ENCODE peak calls at places on chromosomes 4 and X, in ten cellular contexts. X, Z, E, J, Q, S, Y, I, P and H are unnamed samples.

GRCh38 chrX:124098089-124098488 is 136.6 kb downstream of the STAG2 start:
- DNase-seq in E (peak; percentile 51), Y (no peak), J (peak; percentile 39), S (peak; percentile 49), Q (no peak), P (no peak), I (peak; percentile 53), Z (no peak), X (no peak), H (no peak)

GRCh38 chr4:158999849-159000248 is 103.0 kb upstream of the RAPGEF2 start:
- DNase-seq in Y (no peak), P (no peak), J (no peak), Z (no peak), E (no peak), I (no peak), X (no peak), Q (no peak), S (no peak), H (no peak)

GRCh38 chr4:47031011-47031678 is at the start of gene GABRB1:
- DNase-seq in I (peak; percentile 55), J (peak; percentile 81), X (no peak), P (no peak), S (peak; percentile 78), Z (no peak), Y (no peak), Q (peak; percentile 81), E (peak; percentile 61), H (no peak)

GRCh38 chrX:130224810-130225209 is 43.9 kb downstream of the ZNF280C start:
- DNase-seq in J (no peak), S (peak; percentile 9), Z (no peak), X (no peak), I (peak; percentile 58), P (no peak), E (no peak), Y (no peak), Q (no peak), H (no peak)

GRCh38 chrX:103063191-103063845 is 653 bp downstream of the BEX1 start:
- DNase-seq in P (no peak), E (peak; percentile 12), I (peak; percentile 54), X (no peak), Z (no peak), Q (no peak), Y (no peak), J (peak; percentile 64), S (peak; percentile 58), H (no peak)

GRCh38 chr4:100103671-100104070 is 86.6 kb downstream of the DDIT4L start:
- DNase-seq in P (no peak), J (no peak), Q (no peak), Y (no peak), E (no peak), X (no peak), I (no peak), S (no peak), Z (no peak), H (no peak)

GRCh38 chrX:56802921-56803848 is 74.1 kb downstream of the NBDY start:
- DNase-seq in Q (no peak), Z (peak; percentile 81), Y (peak; percentile 91), J (peak; percentile 87), S (peak; percentile 61), E (peak; percentile 76), X (peak; percentile 52), I (peak; percentile 72), P (no peak), H (peak; percentile 90)

GRCh38 chr4:139655116-139655515 is 10.5 kb upstream of the MGST2 start:
- DNase-seq in Y (no peak), P (no peak), Q (no peak), S (peak; percentile 54), J (peak; percentile 33), I (peak; percentile 73), Z (no peak), X (no peak), E (peak; percentile 48), H (no peak)

GRCh38 chr4:7285244-7286122 is 93.1 kb downstream of the SORCS2 start:
- DNase-seq in S (no peak), I (no peak), J (no peak), P (no peak), Y (no peak), E (no peak), Z (no peak), Q (no peak), X (no peak), H (no peak)

GRCh38 chrX:69298466-69299140 is 133.3 kb upstream of the PJA1 start:
- DNase-seq in J (no peak), Q (no peak), X (no peak), E (peak; percentile 4), Y (no peak), I (peak; percentile 48), Z (no peak), S (no peak), P (no peak), H (no peak)

GRCh38 chrX:23374291-23374690 is 39.6 kb downstream of the PTCHD1 start:
- DNase-seq in X (no peak), E (no peak), S (no peak), Y (no peak), Z (no peak), Q (no peak), P (no peak), I (no peak), J (peak; percentile 16), H (no peak)

GRCh38 chr4:122765702-122766352 is 33.3 kb downstream of the BBS12 start:
- DNase-seq in Y (no peak), Q (no peak), Z (no peak), X (no peak), P (no peak), S (peak; percentile 26), I (peak; percentile 82), E (peak; percentile 91), J (no peak), H (no peak)

GRCh38 chr4:168028568-168028967 is 63.8 kb upstream of the ANXA10 start:
- DNase-seq in Z (no peak), P (peak; percentile 6), Y (no peak), I (peak; percentile 24), S (peak; percentile 15), J (no peak), Q (no peak), X (no peak), E (peak; percentile 11), H (no peak)

GRCh38 chrX:85619962-85620361 is 240.5 kb upstream of the POF1B start:
- DNase-seq in Y (no peak), Q (no peak), J (no peak), P (no peak), Z (no peak), X (no peak), E (no peak), S (no peak), I (no peak), H (no peak)

GRCh38 chr4:40421839-40422238 is 86.7 kb downstream of the CHRNA9 start:
- DNase-seq in Y (no peak), I (no peak), S (no peak), Q (no peak), E (no peak), X (no peak), Z (no peak), P (no peak), J (no peak), H (no peak)

GRCh38 chrX:41596586-41596985 is 92.2 kb upstream of the GPR34 start:
- DNase-seq in P (no peak), Q (no peak), Y (no peak), X (no peak), E (peak; percentile 53), S (no peak), I (no peak), J (no peak), Z (no peak), H (no peak)

GRCh38 chr4:27198971-27199370 is 338.3 kb downstream of the STIM2 start:
- DNase-seq in Z (no peak), I (no peak), E (no peak), X (no peak), Y (no peak), P (no peak), J (no peak), S (no peak), Q (no peak), H (no peak)
- H3K27ac ChIP-seq in Z (no peak overlapping the region), I (no peak overlapping the region), E (no peak overlapping the region), X (no peak overlapping the region), Y (no peak overlapping the region), P (no peak overlapping the region), J (no peak overlapping the region), S (no peak overlapping the region), Q (no peak overlapping the region), H (no peak overlapping the region)

DNA sequence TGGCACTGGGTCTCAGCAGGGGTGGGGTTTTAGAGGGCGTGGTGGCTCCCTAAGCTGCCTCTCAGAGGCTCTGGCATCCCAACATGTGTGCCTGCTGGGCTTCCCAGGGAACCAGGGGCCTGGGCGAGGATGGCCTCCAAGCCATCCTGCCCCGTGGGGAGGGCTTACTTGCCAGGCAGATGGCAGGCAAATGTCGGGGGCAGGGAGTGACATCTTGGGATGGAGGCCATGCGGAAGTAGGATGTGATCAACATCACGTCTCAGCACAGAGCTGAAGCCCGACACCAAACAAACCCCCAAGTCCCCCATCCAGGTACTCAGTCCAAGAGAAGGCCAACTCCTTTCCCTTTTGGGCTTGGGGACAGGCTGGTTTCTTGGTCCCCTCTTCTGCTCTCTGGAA is 4.7 kb downstream of the L1CAM start:
- DNase-seq in E (no peak), J (no peak), Y (no peak), P (no peak), I (no peak), Q (no peak), S (no peak), X (no peak), Z (no peak), H (no peak)
- H3K4me1 ChIP-seq in E (no peaks in the 10 kb centered on the region), J (peaks cover 17% of the 10 kb centered on the region), Y (peaks cover 8% of the 10 kb centered on the region), P (peaks cover 17% of the 10 kb centered on the region), I (no peaks in the 10 kb centered on the region), Q (no peaks in the 10 kb centered on the region), S (no peaks in the 10 kb centered on the region), X (peaks cover 13% of the 10 kb centered on the region), Z (peaks cover 2% of the 10 kb centered on the region), H (no peaks in the 10 kb centered on the region)

GRCh38 chr4:2923141-2923551 is 40.1 kb downstream of the NOP14 start:
- DNase-seq in Q (no peak), Y (no peak), X (no peak), S (no peak), J (no peak), E (peak; percentile 55), I (peak; percentile 77), P (no peak), Z (no peak), H (no peak)
- H3K27ac ChIP-seq in Q (no peak overlapping the region), Y (peak overlapping the region; percentile 68), X (no peak overlapping the region), S (peak overlapping the region; percentile 79), J (peak overlapping the region; percentile 76), E (peak overlapping the region; percentile 32), I (peak overlapping the region; percentile 64), P (no peak overlapping the region), Z (no peak overlapping the region), H (no peak overlapping the region)

DNA sequence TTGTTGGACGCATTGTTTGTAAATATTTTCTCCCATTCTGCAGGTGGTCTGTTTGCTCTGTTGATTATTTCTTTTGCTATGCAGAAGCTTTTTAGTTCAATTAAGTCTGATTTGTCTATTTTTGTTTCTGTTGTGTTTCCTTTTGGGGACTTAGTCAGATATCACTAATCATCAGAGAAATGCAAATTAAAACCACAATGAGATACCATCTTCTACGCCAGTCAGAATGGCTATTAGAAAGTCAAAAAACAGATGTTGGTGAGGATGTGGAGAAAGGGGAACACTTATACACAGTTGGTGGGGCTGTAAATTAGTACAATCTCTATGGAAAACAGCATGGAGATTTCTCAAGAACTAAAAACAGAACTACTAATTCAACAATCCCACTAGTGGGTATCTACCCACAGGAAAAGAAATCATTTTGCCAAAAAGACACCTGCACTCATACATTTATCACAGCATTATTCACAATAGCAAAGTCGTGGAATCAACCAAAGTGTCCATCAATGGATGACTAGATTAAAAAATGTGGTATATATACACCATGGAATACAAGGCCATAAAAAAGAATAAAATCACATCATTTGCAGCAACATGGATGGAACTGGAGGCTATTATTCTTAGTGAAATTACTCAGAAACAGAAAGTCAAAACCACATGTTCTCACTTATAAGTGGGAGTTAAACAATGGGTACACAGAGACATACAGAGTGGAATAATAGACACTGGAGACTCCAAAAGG is 8.1 kb downstream of the COQ2 start:
- DNase-seq in S (no peak), Z (no peak), I (no peak), P (no peak), Y (no peak), X (no peak), Q (no peak), E (peak; percentile 32), J (no peak), H (no peak)
- H3K4me1 ChIP-seq in S (peaks cover under 1% of the 10 kb centered on the region), Z (peaks cover under 1% of the 10 kb centered on the region), I (no peaks in the 10 kb centered on the region), P (peaks cover 1% of the 10 kb centered on the region), Y (peaks cover 45% of the 10 kb centered on the region), X (peaks cover 3% of the 10 kb centered on the region), Q (no peaks in the 10 kb centered on the region), E (no peaks in the 10 kb centered on the region), J (no peaks in the 10 kb centered on the region), H (no peaks in the 10 kb centered on the region)